ENCODE peak calls at places on chromosomes 3 and 15, in eight cellular contexts. One of them, this sample, is unnamed.

GRCh38 chr3:105513042-105513441 is 146.3 kb downstream of the ALCAM start:
- DNase-seq in cardiac septum: no peak
- DNase-seq in hippocampal formation: no peak
- DNase-seq in cardiac muscle cell: no peak
- DNase-seq in activated T-cell treated with anti-CD3 and anti-CD28 coated beads, Interleukin-2, amount 50 U/mL, for 72 hours: no peak
- DNase-seq in stimulated activated CD4-positive, alpha-beta T cell treated with anti-CD3 and anti-CD28 coated beads, Interleukin-4, amount 100 ng/mL, for 1 hour: no peak
- DNase-seq in Right ventricle myocardium superior: no peak
- DNase-seq in amniotic stem cell: peak
- DNase-seq in this sample: no peak

GRCh38 chr15:69749797-69750196 is 297.2 kb downstream of the RPLP1 start:
- DNase-seq in activated T-cell treated with anti-CD3 and anti-CD28 coated beads, Interleukin-2, amount 50 U/mL, for 72 hours: no peak
- DNase-seq in hippocampal formation: no peak
- DNase-seq in amniotic stem cell: no peak
- DNase-seq in stimulated activated CD4-positive, alpha-beta T cell treated with anti-CD3 and anti-CD28 coated beads, Interleukin-4, amount 100 ng/mL, for 1 hour: no peak
- DNase-seq in Right ventricle myocardium superior: no peak
- DNase-seq in cardiac septum: no peak
- DNase-seq in cardiac muscle cell: no peak
- DNase-seq in this sample: no peak

GRCh38 chr3:197027896-197028710 is 1.5 kb downstream of the MELTF start:
- DNase-seq in Right ventricle myocardium superior: no peak
- DNase-seq in amniotic stem cell: no peak
- DNase-seq in stimulated activated CD4-positive, alpha-beta T cell treated with anti-CD3 and anti-CD28 coated beads, Interleukin-4, amount 100 ng/mL, for 1 hour: no peak
- DNase-seq in activated T-cell treated with anti-CD3 and anti-CD28 coated beads, Interleukin-2, amount 50 U/mL, for 72 hours: no peak
- DNase-seq in cardiac septum: peak
- DNase-seq in hippocampal formation: no peak
- DNase-seq in cardiac muscle cell: no peak
- DNase-seq in this sample: no peak

GRCh38 chr3:149512073-149512782 is 37.7 kb downstream of the TM4SF4 start:
- DNase-seq in amniotic stem cell: no peak
- DNase-seq in hippocampal formation: peak
- DNase-seq in activated T-cell treated with anti-CD3 and anti-CD28 coated beads, Interleukin-2, amount 50 U/mL, for 72 hours: peak
- DNase-seq in cardiac septum: no peak
- DNase-seq in Right ventricle myocardium superior: peak
- DNase-seq in stimulated activated CD4-positive, alpha-beta T cell treated with anti-CD3 and anti-CD28 coated beads, Interleukin-4, amount 100 ng/mL, for 1 hour: peak
- DNase-seq in cardiac muscle cell: peak
- DNase-seq in this sample: no peak

GRCh38 chr3:51539291-51539891 is 872 bp downstream of the RAD54L2 start:
- DNase-seq in cardiac septum: no peak
- DNase-seq in cardiac muscle cell: peak
- DNase-seq in Right ventricle myocardium superior: no peak
- DNase-seq in activated T-cell treated with anti-CD3 and anti-CD28 coated beads, Interleukin-2, amount 50 U/mL, for 72 hours: peak
- DNase-seq in stimulated activated CD4-positive, alpha-beta T cell treated with anti-CD3 and anti-CD28 coated beads, Interleukin-4, amount 100 ng/mL, for 1 hour: peak
- DNase-seq in amniotic stem cell: peak
- DNase-seq in hippocampal formation: no peak
- DNase-seq in this sample: no peak

GRCh38 chr3:120441776-120442175 is 9.0 kb downstream of the FSTL1 start:
- DNase-seq in stimulated activated CD4-positive, alpha-beta T cell treated with anti-CD3 and anti-CD28 coated beads, Interleukin-4, amount 100 ng/mL, for 1 hour: no peak
- DNase-seq in cardiac septum: no peak
- DNase-seq in hippocampal formation: no peak
- DNase-seq in amniotic stem cell: no peak
- DNase-seq in Right ventricle myocardium superior: no peak
- DNase-seq in activated T-cell treated with anti-CD3 and anti-CD28 coated beads, Interleukin-2, amount 50 U/mL, for 72 hours: no peak
- DNase-seq in cardiac muscle cell: no peak
- DNase-seq in this sample: no peak

GRCh38 chr3:130729154-130729553 is 17.5 kb downstream of the PIK3R4 start:
- DNase-seq in amniotic stem cell: no peak
- DNase-seq in hippocampal formation: no peak
- DNase-seq in cardiac septum: no peak
- DNase-seq in stimulated activated CD4-positive, alpha-beta T cell treated with anti-CD3 and anti-CD28 coated beads, Interleukin-4, amount 100 ng/mL, for 1 hour: no peak
- DNase-seq in Right ventricle myocardium superior: no peak
- DNase-seq in activated T-cell treated with anti-CD3 and anti-CD28 coated beads, Interleukin-2, amount 50 U/mL, for 72 hours: no peak
- DNase-seq in cardiac muscle cell: no peak
- DNase-seq in this sample: no peak

GRCh38 chr15:70643783-70644125 is 119.6 kb downstream of the UACA start:
- DNase-seq in stimulated activated CD4-positive, alpha-beta T cell treated with anti-CD3 and anti-CD28 coated beads, Interleukin-4, amount 100 ng/mL, for 1 hour: no peak
- DNase-seq in amniotic stem cell: peak
- DNase-seq in activated T-cell treated with anti-CD3 and anti-CD28 coated beads, Interleukin-2, amount 50 U/mL, for 72 hours: no peak
- DNase-seq in cardiac muscle cell: no peak
- DNase-seq in cardiac septum: no peak
- DNase-seq in Right ventricle myocardium superior: no peak
- DNase-seq in hippocampal formation: no peak
- DNase-seq in this sample: no peak

GRCh38 chr3:193777524-193777923 is 184.5 kb downstream of the OPA1 start:
- DNase-seq in cardiac septum: no peak
- DNase-seq in cardiac muscle cell: no peak
- DNase-seq in amniotic stem cell: no peak
- DNase-seq in hippocampal formation: no peak
- DNase-seq in activated T-cell treated with anti-CD3 and anti-CD28 coated beads, Interleukin-2, amount 50 U/mL, for 72 hours: no peak
- DNase-seq in Right ventricle myocardium superior: no peak
- DNase-seq in stimulated activated CD4-positive, alpha-beta T cell treated with anti-CD3 and anti-CD28 coated beads, Interleukin-4, amount 100 ng/mL, for 1 hour: no peak
- DNase-seq in this sample: no peak

GRCh38 chr15:27339138-27339537 is 368.2 kb downstream of the GABRG3 start:
- DNase-seq in stimulated activated CD4-positive, alpha-beta T cell treated with anti-CD3 and anti-CD28 coated beads, Interleukin-4, amount 100 ng/mL, for 1 hour: no peak
- DNase-seq in amniotic stem cell: no peak
- DNase-seq in cardiac muscle cell: no peak
- DNase-seq in Right ventricle myocardium superior: no peak
- DNase-seq in activated T-cell treated with anti-CD3 and anti-CD28 coated beads, Interleukin-2, amount 50 U/mL, for 72 hours: no peak
- DNase-seq in hippocampal formation: no peak
- DNase-seq in cardiac septum: no peak
- DNase-seq in this sample: no peak

GRCh38 chr3:61589856-61590255 is 28.5 kb downstream of the PTPRG start:
- DNase-seq in cardiac muscle cell: no peak
- DNase-seq in Right ventricle myocardium superior: no peak
- DNase-seq in cardiac septum: no peak
- DNase-seq in amniotic stem cell: no peak
- DNase-seq in stimulated activated CD4-positive, alpha-beta T cell treated with anti-CD3 and anti-CD28 coated beads, Interleukin-4, amount 100 ng/mL, for 1 hour: no peak
- DNase-seq in activated T-cell treated with anti-CD3 and anti-CD28 coated beads, Interleukin-2, amount 50 U/mL, for 72 hours: no peak
- DNase-seq in hippocampal formation: no peak
- DNase-seq in this sample: no peak

GRCh38 chr3:170499562-170500156 is 81.0 kb downstream of the CLDN11 start:
- DNase-seq in hippocampal formation: peak
- DNase-seq in cardiac septum: no peak
- DNase-seq in Right ventricle myocardium superior: no peak
- DNase-seq in activated T-cell treated with anti-CD3 and anti-CD28 coated beads, Interleukin-2, amount 50 U/mL, for 72 hours: peak
- DNase-seq in cardiac muscle cell: peak
- DNase-seq in stimulated activated CD4-positive, alpha-beta T cell treated with anti-CD3 and anti-CD28 coated beads, Interleukin-4, amount 100 ng/mL, for 1 hour: no peak
- DNase-seq in amniotic stem cell: no peak
- DNase-seq in this sample: no peak

GRCh38 chr3:169812844-169813677 is at the start of the genes LRRC34 and LRRIQ4:
- DNase-seq in cardiac septum: peak
- DNase-seq in amniotic stem cell: no peak
- DNase-seq in hippocampal formation: peak
- DNase-seq in Right ventricle myocardium superior: peak
- DNase-seq in cardiac muscle cell: peak
- DNase-seq in stimulated activated CD4-positive, alpha-beta T cell treated with anti-CD3 and anti-CD28 coated beads, Interleukin-4, amount 100 ng/mL, for 1 hour: peak
- DNase-seq in activated T-cell treated with anti-CD3 and anti-CD28 coated beads, Interleukin-2, amount 50 U/mL, for 72 hours: peak
- DNase-seq in this sample: peak

GRCh38 chr15:51075364-51075763 is 19.3 kb downstream of the TNFAIP8L3 start:
- DNase-seq in stimulated activated CD4-positive, alpha-beta T cell treated with anti-CD3 and anti-CD28 coated beads, Interleukin-4, amount 100 ng/mL, for 1 hour: no peak
- DNase-seq in activated T-cell treated with anti-CD3 and anti-CD28 coated beads, Interleukin-2, amount 50 U/mL, for 72 hours: no peak
- DNase-seq in hippocampal formation: peak
- DNase-seq in amniotic stem cell: no peak
- DNase-seq in cardiac muscle cell: no peak
- DNase-seq in cardiac septum: no peak
- DNase-seq in Right ventricle myocardium superior: peak
- DNase-seq in this sample: no peak

GRCh38 chr3:20696393-20697045 is 510.5 kb upstream of the SGO1 start:
- DNase-seq in amniotic stem cell: no peak
- DNase-seq in Right ventricle myocardium superior: no peak
- DNase-seq in hippocampal formation: no peak
- DNase-seq in cardiac muscle cell: no peak
- DNase-seq in stimulated activated CD4-positive, alpha-beta T cell treated with anti-CD3 and anti-CD28 coated beads, Interleukin-4, amount 100 ng/mL, for 1 hour: no peak
- DNase-seq in cardiac septum: no peak
- DNase-seq in activated T-cell treated with anti-CD3 and anti-CD28 coated beads, Interleukin-2, amount 50 U/mL, for 72 hours: no peak
- DNase-seq in this sample: no peak

GRCh38 chr3:135106445-135106844 is 311.4 kb downstream of the EPHB1 start:
- DNase-seq in Right ventricle myocardium superior: no peak
- DNase-seq in stimulated activated CD4-positive, alpha-beta T cell treated with anti-CD3 and anti-CD28 coated beads, Interleukin-4, amount 100 ng/mL, for 1 hour: no peak
- DNase-seq in activated T-cell treated with anti-CD3 and anti-CD28 coated beads, Interleukin-2, amount 50 U/mL, for 72 hours: peak
- DNase-seq in amniotic stem cell: no peak
- DNase-seq in cardiac muscle cell: peak
- DNase-seq in hippocampal formation: no peak
- DNase-seq in cardiac septum: no peak
- DNase-seq in this sample: no peak

GRCh38 chr15:62138124-62138523 is 27.0 kb downstream of the C2CD4B start:
- DNase-seq in activated T-cell treated with anti-CD3 and anti-CD28 coated beads, Interleukin-2, amount 50 U/mL, for 72 hours: no peak
- DNase-seq in stimulated activated CD4-positive, alpha-beta T cell treated with anti-CD3 and anti-CD28 coated beads, Interleukin-4, amount 100 ng/mL, for 1 hour: no peak
- DNase-seq in Right ventricle myocardium superior: no peak
- DNase-seq in cardiac septum: no peak
- DNase-seq in cardiac muscle cell: no peak
- DNase-seq in hippocampal formation: no peak
- DNase-seq in amniotic stem cell: no peak
- DNase-seq in this sample: no peak

GRCh38 chr3:41323455-41323854 is 124.2 kb downstream of the CTNNB1 start:
- DNase-seq in amniotic stem cell: no peak
- DNase-seq in stimulated activated CD4-positive, alpha-beta T cell treated with anti-CD3 and anti-CD28 coated beads, Interleukin-4, amount 100 ng/mL, for 1 hour: no peak
- DNase-seq in cardiac septum: no peak
- DNase-seq in Right ventricle myocardium superior: no peak
- DNase-seq in hippocampal formation: no peak
- DNase-seq in activated T-cell treated with anti-CD3 and anti-CD28 coated beads, Interleukin-2, amount 50 U/mL, for 72 hours: no peak
- DNase-seq in cardiac muscle cell: no peak
- DNase-seq in this sample: no peak

GRCh38 chr15:91184441-91184840 is 84.4 kb downstream of the SV2B start:
- DNase-seq in hippocampal formation: no peak
- DNase-seq in cardiac septum: no peak
- DNase-seq in amniotic stem cell: no peak
- DNase-seq in cardiac muscle cell: no peak
- DNase-seq in Right ventricle myocardium superior: no peak
- DNase-seq in stimulated activated CD4-positive, alpha-beta T cell treated with anti-CD3 and anti-CD28 coated beads, Interleukin-4, amount 100 ng/mL, for 1 hour: no peak
- DNase-seq in activated T-cell treated with anti-CD3 and anti-CD28 coated beads, Interleukin-2, amount 50 U/mL, for 72 hours: no peak
- DNase-seq in this sample: no peak

GRCh38 chr15:85073556-85074194 is 92.0 kb downstream of the PDE8A start:
- DNase-seq in stimulated activated CD4-positive, alpha-beta T cell treated with anti-CD3 and anti-CD28 coated beads, Interleukin-4, amount 100 ng/mL, for 1 hour: no peak
- DNase-seq in activated T-cell treated with anti-CD3 and anti-CD28 coated beads, Interleukin-2, amount 50 U/mL, for 72 hours: peak
- DNase-seq in amniotic stem cell: no peak
- DNase-seq in cardiac septum: no peak
- DNase-seq in Right ventricle myocardium superior: no peak
- DNase-seq in cardiac muscle cell: no peak
- DNase-seq in hippocampal formation: no peak
- DNase-seq in this sample: no peak

GRCh38 chr3:133937061-133937686 is 41.5 kb upstream of the RAB6B start:
- DNase-seq in cardiac septum: peak
- DNase-seq in amniotic stem cell: no peak
- DNase-seq in activated T-cell treated with anti-CD3 and anti-CD28 coated beads, Interleukin-2, amount 50 U/mL, for 72 hours: no peak
- DNase-seq in cardiac muscle cell: peak
- DNase-seq in Right ventricle myocardium superior: no peak
- DNase-seq in stimulated activated CD4-positive, alpha-beta T cell treated with anti-CD3 and anti-CD28 coated beads, Interleukin-4, amount 100 ng/mL, for 1 hour: no peak
- DNase-seq in hippocampal formation: no peak
- DNase-seq in this sample: no peak

GRCh38 chr3:167992384-167992783 is 103.3 kb downstream of the GOLIM4 start:
- DNase-seq in hippocampal formation: no peak
- DNase-seq in Right ventricle myocardium superior: no peak
- DNase-seq in cardiac septum: no peak
- DNase-seq in cardiac muscle cell: no peak
- DNase-seq in stimulated activated CD4-positive, alpha-beta T cell treated with anti-CD3 and anti-CD28 coated beads, Interleukin-4, amount 100 ng/mL, for 1 hour: no peak
- DNase-seq in amniotic stem cell: no peak
- DNase-seq in activated T-cell treated with anti-CD3 and anti-CD28 coated beads, Interleukin-2, amount 50 U/mL, for 72 hours: no peak
- DNase-seq in this sample: no peak

GRCh38 chr3:131401978-131402377 is 20.4 kb downstream of the NUDT16 start:
- DNase-seq in activated T-cell treated with anti-CD3 and anti-CD28 coated beads, Interleukin-2, amount 50 U/mL, for 72 hours: no peak
- DNase-seq in hippocampal formation: peak
- DNase-seq in amniotic stem cell: no peak
- DNase-seq in Right ventricle myocardium superior: no peak
- DNase-seq in stimulated activated CD4-positive, alpha-beta T cell treated with anti-CD3 and anti-CD28 coated beads, Interleukin-4, amount 100 ng/mL, for 1 hour: no peak
- DNase-seq in cardiac septum: no peak
- DNase-seq in cardiac muscle cell: no peak
- DNase-seq in this sample: no peak

GRCh38 chr3:23404241-23404640 is 201.1 kb downstream of the UBE2E2 start:
- DNase-seq in cardiac muscle cell: no peak
- DNase-seq in Right ventricle myocardium superior: no peak
- DNase-seq in stimulated activated CD4-positive, alpha-beta T cell treated with anti-CD3 and anti-CD28 coated beads, Interleukin-4, amount 100 ng/mL, for 1 hour: no peak
- DNase-seq in amniotic stem cell: no peak
- DNase-seq in hippocampal formation: no peak
- DNase-seq in activated T-cell treated with anti-CD3 and anti-CD28 coated beads, Interleukin-2, amount 50 U/mL, for 72 hours: no peak
- DNase-seq in cardiac septum: no peak
- DNase-seq in this sample: no peak

GRCh38 chr3:25293736-25294135 is 134.3 kb upstream of the RARB start:
- DNase-seq in activated T-cell treated with anti-CD3 and anti-CD28 coated beads, Interleukin-2, amount 50 U/mL, for 72 hours: no peak
- DNase-seq in Right ventricle myocardium superior: no peak
- DNase-seq in amniotic stem cell: no peak
- DNase-seq in stimulated activated CD4-positive, alpha-beta T cell treated with anti-CD3 and anti-CD28 coated beads, Interleukin-4, amount 100 ng/mL, for 1 hour: no peak
- DNase-seq in hippocampal formation: no peak
- DNase-seq in cardiac muscle cell: no peak
- DNase-seq in cardiac septum: no peak
- DNase-seq in this sample: no peak

GRCh38 chr3:71499477-71499876 is 84.1 kb downstream of the FOXP1 start:
- DNase-seq in amniotic stem cell: no peak
- DNase-seq in activated T-cell treated with anti-CD3 and anti-CD28 coated beads, Interleukin-2, amount 50 U/mL, for 72 hours: no peak
- DNase-seq in cardiac muscle cell: no peak
- DNase-seq in cardiac septum: no peak
- DNase-seq in Right ventricle myocardium superior: no peak
- DNase-seq in stimulated activated CD4-positive, alpha-beta T cell treated with anti-CD3 and anti-CD28 coated beads, Interleukin-4, amount 100 ng/mL, for 1 hour: no peak
- DNase-seq in hippocampal formation: no peak
- DNase-seq in this sample: no peak

GRCh38 chr15:41967506-41968206 is 4.7 kb downstream of the EHD4 start:
- DNase-seq in amniotic stem cell: no peak
- DNase-seq in stimulated activated CD4-positive, alpha-beta T cell treated with anti-CD3 and anti-CD28 coated beads, Interleukin-4, amount 100 ng/mL, for 1 hour: no peak
- DNase-seq in activated T-cell treated with anti-CD3 and anti-CD28 coated beads, Interleukin-2, amount 50 U/mL, for 72 hours: no peak
- DNase-seq in cardiac muscle cell: peak
- DNase-seq in cardiac septum: peak
- DNase-seq in Right ventricle myocardium superior: no peak
- DNase-seq in hippocampal formation: peak
- DNase-seq in this sample: no peak

GRCh38 chr15:49101536-49101935 is 53.9 kb downstream of the COPS2 start:
- DNase-seq in activated T-cell treated with anti-CD3 and anti-CD28 coated beads, Interleukin-2, amount 50 U/mL, for 72 hours: no peak
- DNase-seq in cardiac muscle cell: no peak
- DNase-seq in amniotic stem cell: peak
- DNase-seq in cardiac septum: no peak
- DNase-seq in Right ventricle myocardium superior: no peak
- DNase-seq in hippocampal formation: no peak
- DNase-seq in stimulated activated CD4-positive, alpha-beta T cell treated with anti-CD3 and anti-CD28 coated beads, Interleukin-4, amount 100 ng/mL, for 1 hour: no peak
- DNase-seq in this sample: no peak

GRCh38 chr15:31481157-31481556 is 154.5 kb downstream of the KLF13 start:
- DNase-seq in stimulated activated CD4-positive, alpha-beta T cell treated with anti-CD3 and anti-CD28 coated beads, Interleukin-4, amount 100 ng/mL, for 1 hour: no peak
- DNase-seq in cardiac septum: no peak
- DNase-seq in hippocampal formation: no peak
- DNase-seq in cardiac muscle cell: no peak
- DNase-seq in amniotic stem cell: no peak
- DNase-seq in activated T-cell treated with anti-CD3 and anti-CD28 coated beads, Interleukin-2, amount 50 U/mL, for 72 hours: no peak
- DNase-seq in Right ventricle myocardium superior: no peak
- DNase-seq in this sample: no peak

GRCh38 chr3:62201438-62202035 is 171.8 kb downstream of the FEZF2 start:
- DNase-seq in hippocampal formation: peak
- DNase-seq in cardiac muscle cell: peak
- DNase-seq in activated T-cell treated with anti-CD3 and anti-CD28 coated beads, Interleukin-2, amount 50 U/mL, for 72 hours: peak
- DNase-seq in Right ventricle myocardium superior: no peak
- DNase-seq in amniotic stem cell: no peak
- DNase-seq in cardiac septum: no peak
- DNase-seq in stimulated activated CD4-positive, alpha-beta T cell treated with anti-CD3 and anti-CD28 coated beads, Interleukin-4, amount 100 ng/mL, for 1 hour: no peak
- DNase-seq in this sample: no peak

GRCh38 chr3:188000361-188000861 is 153.5 kb upstream of the LPP start:
- DNase-seq in cardiac septum: no peak
- DNase-seq in stimulated activated CD4-positive, alpha-beta T cell treated with anti-CD3 and anti-CD28 coated beads, Interleukin-4, amount 100 ng/mL, for 1 hour: peak
- DNase-seq in cardiac muscle cell: no peak
- DNase-seq in activated T-cell treated with anti-CD3 and anti-CD28 coated beads, Interleukin-2, amount 50 U/mL, for 72 hours: peak
- DNase-seq in hippocampal formation: no peak
- DNase-seq in Right ventricle myocardium superior: no peak
- DNase-seq in amniotic stem cell: no peak
- DNase-seq in this sample: no peak

GRCh38 chr3:55897573-55898224 is 410.6 kb upstream of the WNT5A start:
- DNase-seq in cardiac septum: no peak
- DNase-seq in activated T-cell treated with anti-CD3 and anti-CD28 coated beads, Interleukin-2, amount 50 U/mL, for 72 hours: no peak
- DNase-seq in stimulated activated CD4-positive, alpha-beta T cell treated with anti-CD3 and anti-CD28 coated beads, Interleukin-4, amount 100 ng/mL, for 1 hour: no peak
- DNase-seq in cardiac muscle cell: peak
- DNase-seq in hippocampal formation: no peak
- DNase-seq in amniotic stem cell: no peak
- DNase-seq in Right ventricle myocardium superior: no peak
- DNase-seq in this sample: no peak

GRCh38 chr3:23739536-23739935 is 66.2 kb upstream of the UBE2E1 start:
- DNase-seq in amniotic stem cell: no peak
- DNase-seq in Right ventricle myocardium superior: no peak
- DNase-seq in hippocampal formation: no peak
- DNase-seq in cardiac muscle cell: no peak
- DNase-seq in activated T-cell treated with anti-CD3 and anti-CD28 coated beads, Interleukin-2, amount 50 U/mL, for 72 hours: no peak
- DNase-seq in stimulated activated CD4-positive, alpha-beta T cell treated with anti-CD3 and anti-CD28 coated beads, Interleukin-4, amount 100 ng/mL, for 1 hour: no peak
- DNase-seq in cardiac septum: no peak
- DNase-seq in this sample: no peak

GRCh38 chr3:138051946-138052802 is 42.2 kb downstream of the CLDN18 start:
- DNase-seq in cardiac muscle cell: peak
- DNase-seq in Right ventricle myocardium superior: peak
- DNase-seq in stimulated activated CD4-positive, alpha-beta T cell treated with anti-CD3 and anti-CD28 coated beads, Interleukin-4, amount 100 ng/mL, for 1 hour: no peak
- DNase-seq in amniotic stem cell: peak
- DNase-seq in activated T-cell treated with anti-CD3 and anti-CD28 coated beads, Interleukin-2, amount 50 U/mL, for 72 hours: peak
- DNase-seq in cardiac septum: no peak
- DNase-seq in hippocampal formation: no peak
- DNase-seq in this sample: no peak

This sample was measured in NCI-H187 treated with DMSO at 0.1 percent for 48 hours.